ENCODE peak calls at places on chromosomes 13 and 19, in nine cellular contexts. N is progenitor cell of endocrine pancreas; B is fibroblast of the aortic adventitia; E is fibroblast of pulmonary artery; I is glutamatergic neuron; W is endodermal cell; H is CD4-positive, alpha-beta T cell; Y is astrocyte of the spinal cord; Z is choroid plexus epithelial cell. J is an unnamed sample.

GRCh38 chr19:38023245-38023644 is 116.2 kb downstream of the SIPA1L3 start:
- DNase-seq in Y (peak; percentile 46), I (no peak), B (peak; percentile 61), H (no peak), E (peak; percentile 64), W (no peak), Z (peak; percentile 46), N (no peak), J (no peak)

GRCh38 chr19:5170329-5170745 is 170.3 kb downstream of the PTPRS start:
- DNase-seq in N (peak; percentile 36), E (no peak), I (peak; percentile 52), W (peak; percentile 87), H (peak; percentile 45), Y (no peak), B (no peak), Z (no peak), J (peak; percentile 52)

GRCh38 chr13:40522234-40522633 is 144.2 kb downstream of the FOXO1 start:
- DNase-seq in B (peak; percentile 28), E (no peak), Z (no peak), I (no peak), Y (no peak), W (no peak), N (no peak), H (no peak), J (no peak)

GRCh38 chr19:4669723-4670480 is at the start of gene MYDGF:
- DNase-seq in Z (peak; percentile 94), H (peak; percentile 92), N (peak; percentile 88), E (peak; percentile 90), B (peak; percentile 83), I (peak; percentile 96), W (peak; percentile 97), Y (peak; percentile 88), J (peak; percentile 89)

GRCh38 chr13:20231839-20232555 is at the start of gene GJB6:
- DNase-seq in H (peak; percentile 28), Z (no peak), B (no peak), N (peak; percentile 25), I (peak; percentile 53), E (no peak), Y (no peak), W (peak; percentile 85), J (no peak)

GRCh38 chr13:98291658-98292057 is 114.6 kb upstream of the RNF113B start:
- DNase-seq in B (no peak), Z (no peak), H (no peak), E (no peak), Y (no peak), I (no peak), N (no peak), W (peak; percentile 64), J (no peak)

GRCh38 chr13:51297556-51297955 is 41.9 kb upstream of the SERPINE3 start:
- DNase-seq in N (no peak), I (no peak), W (peak; percentile 59), Z (no peak), E (no peak), Y (no peak), H (no peak), B (no peak), J (no peak)

GRCh38 chr19:49801966-49802661 is 11.0 kb downstream of the FUZ start:
- DNase-seq in W (peak; percentile 94), B (peak; percentile 88), Y (peak; percentile 86), N (no peak), I (peak; percentile 82), Z (peak; percentile 93), H (no peak), E (peak; percentile 90), J (peak; percentile 33)

GRCh38 chr13:30510811-30511371 is 45.2 kb upstream of the HMGB1 start:
- DNase-seq in I (no peak), Y (no peak), H (no peak), B (peak; percentile 15), E (no peak), Z (peak; percentile 16), N (no peak), W (no peak), J (no peak)

DNA sequence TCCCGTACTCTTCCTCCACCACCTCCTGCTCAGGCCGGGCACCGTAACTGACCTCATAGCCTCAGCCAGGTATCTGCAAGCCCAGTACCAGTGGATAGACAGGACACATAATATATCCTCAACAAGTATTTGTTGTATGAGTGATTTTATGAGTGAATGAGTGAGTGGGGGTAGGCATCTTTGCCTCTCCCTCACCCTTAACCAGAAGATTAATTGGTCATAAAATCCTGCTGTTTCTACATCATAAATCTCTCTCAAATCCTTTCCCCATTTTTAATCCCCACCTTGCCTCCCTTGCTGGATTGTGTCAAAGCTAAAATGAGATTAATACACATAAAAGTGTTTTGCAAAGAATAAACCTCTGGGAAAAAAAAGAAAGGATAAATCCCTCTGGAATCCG is 44.4 kb upstream of the HMGB1 start:
- DNase-seq in N (no peak), Y (no peak), I (no peak), E (no peak), H (no peak), W (no peak), B (no peak), Z (no peak), J (no peak)
- TF ChIP-seq CTCF in N (no peak), Y (no peak), I (no peak), E (no peak), H (no peak), W (no peak), B (no peak), Z (no peak), J (no peak)

GRCh38 chr19:12783226-12783848 is 7.9 kb upstream of the JUNB start:
- DNase-seq in W (peak; percentile 58), H (no peak), E (no peak), I (no peak), Z (no peak), Y (no peak), N (no peak), B (no peak), J (no peak)

GRCh38 chr19:12782174-12782423 is 6.7 kb upstream of the HOOK2 start:
- DNase-seq in I (no peak), B (no peak), Y (no peak), Z (no peak), W (peak; percentile 52), H (no peak), N (no peak), E (no peak), J (no peak)

GRCh38 chr19:12783849-12784393 is 7.4 kb upstream of the JUNB start:
- DNase-seq in Z (no peak), H (no peak), I (no peak), B (no peak), Y (no peak), E (no peak), N (no peak), W (peak; percentile 54), J (no peak)

GRCh38 chr19:12784394-12784870 is 6.9 kb upstream of the JUNB start:
- DNase-seq in H (no peak), B (no peak), E (no peak), N (no peak), Y (no peak), W (no peak), I (no peak), Z (no peak), J (no peak)

DNA sequence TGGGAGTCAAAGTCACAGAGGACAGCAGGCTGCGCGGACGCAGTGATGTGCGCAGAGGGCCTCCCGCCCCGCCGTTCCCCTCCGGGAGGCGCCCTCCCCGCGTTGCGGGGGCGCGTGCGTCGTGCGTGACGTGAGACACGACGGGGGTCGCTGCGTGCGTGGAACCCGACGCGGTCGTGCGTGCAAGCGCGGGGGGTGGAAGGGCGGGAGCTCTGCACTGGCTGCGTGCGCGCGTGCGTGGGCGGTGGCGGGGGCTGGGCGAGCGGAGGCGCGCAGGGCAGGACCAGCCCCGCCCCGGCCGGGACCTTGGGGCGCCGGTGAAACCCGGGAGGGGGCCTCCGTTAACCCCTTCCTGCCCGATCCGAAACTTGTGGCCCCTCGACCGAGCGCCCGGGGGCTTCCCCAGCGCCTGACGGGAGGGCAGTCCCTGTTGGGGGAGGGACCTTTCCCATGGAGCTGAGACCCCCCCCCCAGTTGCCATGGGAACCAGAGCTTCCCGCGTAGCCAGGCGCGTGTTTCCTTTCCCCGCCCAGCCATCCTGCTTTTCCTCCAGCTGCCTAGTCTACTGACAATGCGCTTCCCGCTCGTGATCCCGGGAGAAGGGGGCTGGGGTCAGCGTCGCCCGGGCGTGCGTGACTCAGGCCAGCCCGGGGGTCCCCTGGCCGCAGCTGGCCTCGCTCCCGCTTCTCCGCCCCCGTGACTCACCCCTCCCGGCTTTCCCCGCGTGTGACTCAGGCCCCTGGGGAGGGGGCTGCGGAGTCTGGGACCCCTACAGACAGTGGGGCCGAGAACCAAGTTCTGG is 7.3 kb upstream of the HOOK2 start:
- DNase-seq in H (peak; percentile 93), Z (peak; percentile 89), W (peak; percentile 78), E (peak; percentile 92), B (peak; percentile 91), N (no peak), I (peak; percentile 62), Y (peak; percentile 84), J (peak; percentile 62)
- TF ChIP-seq CTCF in H (no peak), Z (no peak), W (no peak), E (no peak), B (no peak), N (no peak), I (no peak), Y (peak; percentile 7), J (no peak)

DNA sequence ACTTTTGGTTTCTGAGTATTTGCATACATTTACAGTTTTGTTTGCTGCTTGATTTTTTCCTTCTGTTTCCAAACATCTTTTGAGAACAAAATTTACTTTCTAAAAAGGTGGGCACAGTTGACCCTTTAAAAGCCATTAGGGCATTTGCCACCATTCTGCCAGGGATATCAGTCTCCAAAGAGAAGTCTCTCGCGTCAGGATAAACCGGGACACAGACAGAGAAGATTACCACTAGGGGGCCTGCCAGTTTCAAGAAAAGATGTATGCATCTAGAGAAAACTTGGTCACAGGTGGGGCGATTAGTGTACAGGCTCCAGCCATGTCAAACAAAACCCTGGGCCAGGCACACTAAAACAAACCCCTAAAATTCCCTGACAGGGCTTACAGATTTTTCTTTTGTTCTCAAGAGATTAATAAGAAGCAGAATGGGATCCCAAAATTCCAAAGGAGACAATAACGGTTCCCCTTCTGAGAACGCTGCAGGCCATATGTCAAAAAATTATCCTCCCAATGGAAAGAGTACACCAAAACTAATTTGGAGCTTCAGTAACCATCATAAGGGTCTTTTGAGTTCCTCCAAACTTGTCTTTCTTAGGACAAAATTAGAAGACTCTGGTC is 10.7 kb upstream of the PABPC3 start:
- DNase-seq in Y (peak; percentile 43), H (no peak), Z (peak; percentile 67), W (peak; percentile 74), B (peak; percentile 11), N (no peak), E (peak; percentile 49), I (peak; percentile 36), J (peak; percentile 38)
- TF ChIP-seq CTCF in Y (peak; percentile 78), H (no peak), Z (peak; percentile 81), W (peak; percentile 84), B (peak; percentile 53), N (peak; percentile 56), E (peak; percentile 71), I (peak; percentile 77), J (peak; percentile 74)

GRCh38 chr19:14097532-14098151 is 7.1 kb upstream of the SAMD1 start:
- DNase-seq in Z (no peak), B (no peak), N (no peak), H (no peak), Y (no peak), I (no peak), W (peak; percentile 63), E (no peak), J (no peak)

GRCh38 chr19:14091885-14092462 is 1.4 kb upstream of the SAMD1 start:
- DNase-seq in W (peak; percentile 68), N (no peak), Z (no peak), H (peak; percentile 42), E (no peak), B (no peak), I (no peak), Y (no peak), J (no peak)

GRCh38 chr19:14093117-14093784 is 2.7 kb upstream of the SAMD1 start:
- DNase-seq in H (no peak), E (no peak), W (no peak), Y (no peak), B (no peak), I (no peak), N (no peak), Z (no peak), J (no peak)

GRCh38 chr19:14094854-14095253 is 4.3 kb upstream of the SAMD1 start:
- DNase-seq in H (no peak), B (no peak), Y (no peak), Z (no peak), E (no peak), N (no peak), I (no peak), W (no peak), J (no peak)

GRCh38 chr19:14096272-14096992 is 5.9 kb upstream of the SAMD1 start:
- DNase-seq in W (peak; percentile 62), I (no peak), E (no peak), N (no peak), Z (no peak), H (no peak), Y (no peak), B (no peak), J (no peak)
- TF ChIP-seq CTCF in W (peak; percentile 59), I (no peak), E (peak; percentile 8), N (no peak), Z (peak; percentile 45), H (no peak), Y (peak; percentile 19), B (no peak), J (no peak)